ENCODE peak calls at places on chromosomes 16 and 17, in ten cellular contexts. Z is NCI-H446; N is effector memory CD4-positive, alpha-beta T cell; O is nucleus accumbens; S is uterus; Y is AG09319; G is stimulated activated CD4-positive, alpha-beta T cell treated with anti-CD3 and anti-CD28 coated beads, Interleukin-15, amount 100 ng/mL, for 48 hours; I is esophagus muscularis mucosa; Q is ascending aorta; L is heart left ventricle. M is an unnamed sample.

GRCh38 chr17:12070561-12070960 is 49.9 kb downstream of the MAP2K4 start:
- DNase-seq in Q (no peak), L (no peak), N (no peak), I (no peak), Y (no peak), O (no peak), Z (no peak), G (no peak), S (no peak), M (no peak)

GRCh38 chr17:71251276-71251675 is 869.5 kb upstream of the SOX9 start:
- DNase-seq in Y (peak; percentile 7), N (no peak), Q (no peak), S (no peak), I (no peak), L (no peak), Z (no peak), G (no peak), O (no peak), M (no peak)

GRCh38 chr17:47299239-47299910 is 24.4 kb upstream of the EFCAB13 start:
- DNase-seq in O (no peak), L (no peak), Y (no peak), Z (no peak), Q (no peak), I (no peak), S (no peak), N (no peak), G (no peak), M (no peak)

GRCh38 chr17:81221371-81221841 is 1.4 kb downstream of the CEP131 start:
- DNase-seq in O (no peak), L (no peak), I (no peak), Q (no peak), Z (no peak), G (no peak), Y (no peak), S (no peak), N (no peak), M (no peak)

GRCh38 chr17:76309461-76309860 is 1.4 kb upstream of the QRICH2 start:
- DNase-seq in Z (no peak), N (no peak), L (no peak), O (no peak), S (no peak), G (no peak), I (no peak), Q (no peak), Y (no peak), M (no peak)

GRCh38 chr17:2692781-2693135 is 18.8 kb downstream of the CLUH start:
- DNase-seq in Z (no peak), S (no peak), Y (no peak), N (no peak), O (no peak), Q (no peak), L (no peak), G (no peak), I (no peak), M (peak; percentile 77)

GRCh38 chr16:30658731-30659506 is 688 bp downstream of the FBRS start:
- DNase-seq in O (peak; percentile 98), Z (peak; percentile 96), Y (peak; percentile 96), N (no peak), L (peak; percentile 85), S (peak; percentile 82), I (peak; percentile 96), G (no peak), Q (peak; percentile 94), M (peak; percentile 91)

GRCh38 chr16:930511-930910 is 40.3 kb downstream of the LMF1 start:
- DNase-seq in N (no peak), Z (no peak), O (no peak), L (no peak), S (no peak), Y (no peak), G (no peak), I (no peak), Q (no peak), M (no peak)

GRCh38 chr17:76542984-76543383 is 3.1 kb downstream of the PRCD start:
- DNase-seq in Y (no peak), I (no peak), Q (no peak), Z (no peak), G (no peak), S (no peak), O (no peak), N (no peak), L (no peak), M (no peak)

M was measured in osteocyte.